ENCODE peak calls at places on chromosomes 13 and 19, in eight cellular contexts. Q, S, N, F, M, W, I and T are unnamed samples.

GRCh38 chr13:98026457-98026857 is 73.0 kb downstream of the IPO5 start:
- DNase-seq in W (no peak), F (no peak), S (no peak), Q (peak; percentile 96), N (no peak), I (no peak), M (no peak), T (peak; percentile 91)

GRCh38 chr19:53506728-53507127 is 31.2 kb upstream of the ZNF331 start:
- DNase-seq in M (no peak), I (no peak), Q (no peak), S (no peak), W (no peak), F (no peak), N (no peak), T (no peak)

GRCh38 chr13:77338329-77338728 is 11.4 kb upstream of the MYCBP2 start:
- DNase-seq in S (no peak), F (no peak), M (no peak), N (no peak), Q (no peak), I (no peak), W (no peak), T (no peak)

GRCh38 chr13:52359534-52359933 is 46.4 kb downstream of the THSD1 start:
- DNase-seq in Q (no peak), M (no peak), S (no peak), I (no peak), N (no peak), F (no peak), W (peak; percentile 37), T (no peak)

GRCh38 chr19:14786421-14786851 is 8.1 kb upstream of the ADGRE2 start:
- DNase-seq in W (peak; percentile 65), N (no peak), M (peak; percentile 68), Q (no peak), I (no peak), F (no peak), S (no peak), T (peak; percentile 83)

GRCh38 chr19:17073869-17074627 is 1.2 kb downstream of the HAUS8 start:
- DNase-seq in F (no peak), N (peak; percentile 42), I (no peak), Q (no peak), W (no peak), M (peak; percentile 66), S (no peak), T (no peak)

GRCh38 chr13:110168999-110169933 is 137.7 kb downstream of the COL4A1 start:
- DNase-seq in F (no peak), S (no peak), Q (no peak), N (no peak), W (no peak), I (no peak), M (no peak), T (no peak)

GRCh38 chr13:84645196-84646071 is 763.2 kb upstream of the SLITRK1 start:
- DNase-seq in M (no peak), S (no peak), I (no peak), F (no peak), W (no peak), N (no peak), Q (no peak), T (no peak)

GRCh38 chr13:94389544-94390351 is 89.7 kb downstream of the DCT start:
- DNase-seq in W (no peak), S (no peak), N (no peak), I (no peak), F (no peak), M (no peak), Q (no peak), T (no peak)

GRCh38 chr19:9818734-9819589 is at the start of gene FBXL12:
- DNase-seq in Q (peak; percentile 97), N (peak; percentile 100), I (peak; percentile 100), F (peak; percentile 100), M (peak; percentile 96), W (peak; percentile 95), S (peak; percentile 100), T (peak; percentile 100)

GRCh38 chr13:93476175-93476574 is 249.6 kb downstream of the GPC6 start:
- DNase-seq in W (no peak), N (no peak), Q (peak; percentile 11), S (no peak), I (no peak), F (no peak), M (no peak), T (no peak)

GRCh38 chr19:44072543-44073401 is 813 bp downstream of the ZNF284 start:
- DNase-seq in S (no peak), Q (no peak), M (no peak), I (no peak), N (no peak), W (peak; percentile 49), F (no peak), T (no peak)

GRCh38 chr19:20162821-20163220 is 4.2 kb upstream of the ZNF486 start:
- DNase-seq in M (no peak), Q (no peak), N (no peak), W (no peak), F (no peak), I (no peak), S (no peak), T (no peak)

GRCh38 chr19:47469719-47470118 is 2.0 kb downstream of the SLC8A2 start:
- DNase-seq in I (no peak), S (no peak), Q (no peak), W (no peak), N (no peak), M (no peak), F (no peak), T (no peak)

GRCh38 chr13:85969331-85969730 is 170.1 kb upstream of the SLITRK6 start:
- DNase-seq in N (no peak), I (no peak), Q (no peak), W (no peak), S (no peak), M (no peak), F (no peak), T (no peak)

GRCh38 chr19:42255766-42256750 is 1.1 kb upstream of the ERF start:
- DNase-seq in S (peak; percentile 84), N (no peak), W (peak; percentile 77), M (no peak), I (no peak), Q (no peak), F (no peak), T (no peak)

GRCh38 chr19:35299523-35300339 is 7.8 kb downstream of the MAG start:
- DNase-seq in S (no peak), W (peak; percentile 83), N (no peak), F (no peak), M (peak; percentile 99), I (no peak), Q (no peak), T (no peak)

GRCh38 chr13:33445476-33445875 is 159.9 kb upstream of the STARD13 start:
- DNase-seq in Q (no peak), I (no peak), W (no peak), N (no peak), M (no peak), S (no peak), F (no peak), T (no peak)

GRCh38 chr19:2231621-2232221 is 4.4 kb downstream of the PLEKHJ1 start:
- DNase-seq in F (no peak), I (no peak), S (no peak), M (no peak), Q (no peak), N (no peak), W (peak; percentile 75), T (no peak)

GRCh38 chr13:19172647-19173030 is 9.0 kb downstream of the TUBA3C start:
- DNase-seq in F (no peak), M (no peak), Q (no peak), I (no peak), N (no peak), W (no peak), S (peak; percentile 34), T (no peak)

GRCh38 chr19:53311044-53311443 is 22.5 kb upstream of the ZNF845 start:
- DNase-seq in W (no peak), S (no peak), N (no peak), F (no peak), M (no peak), I (no peak), Q (no peak), T (no peak)

GRCh38 chr19:823565-824121 is 1.9 kb upstream of the PLPPR3 start:
- DNase-seq in I (no peak), M (peak; percentile 70), Q (no peak), W (no peak), S (no peak), F (no peak), N (peak; percentile 40), T (no peak)

GRCh38 chr19:825897-826640 is 1.6 kb upstream of the AZU1 start:
- DNase-seq in S (no peak), M (no peak), N (no peak), W (no peak), I (no peak), Q (no peak), F (no peak), T (no peak)

GRCh38 chr19:827314-827709 is 325 bp upstream of the AZU1 start:
- DNase-seq in M (no peak), W (no peak), S (no peak), I (no peak), F (no peak), N (no peak), Q (no peak), T (no peak)

GRCh38 chr19:821976-822773 is 420 bp upstream of the PLPPR3 start:
- DNase-seq in W (peak; percentile 83), I (no peak), N (no peak), S (no peak), M (peak; percentile 56), F (no peak), Q (no peak), T (no peak)

DNA sequence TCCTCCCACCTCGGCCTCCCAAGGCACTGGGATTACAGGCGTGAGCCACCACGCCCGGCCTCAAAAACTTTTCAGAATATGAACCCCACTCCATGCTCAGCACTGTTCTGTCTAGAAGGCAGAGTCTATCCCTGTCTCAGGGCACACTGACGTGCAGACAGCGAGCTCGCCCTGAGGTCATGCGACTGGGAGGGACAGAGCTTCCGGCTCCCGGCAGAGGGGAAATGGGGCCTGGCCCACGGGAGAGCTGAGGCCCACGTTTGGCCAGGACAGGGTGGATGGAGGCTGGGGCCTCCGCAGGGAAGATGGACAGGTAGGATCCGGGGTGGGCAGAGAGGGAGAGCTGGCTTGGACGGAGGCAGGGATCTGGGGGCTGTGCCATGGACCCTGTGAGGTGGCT is 2.8 kb upstream of the AZU1 start:
- DNase-seq in W (no peak), M (no peak), N (no peak), I (no peak), Q (no peak), S (no peak), F (no peak), T (no peak)
- TF ChIP-seq POLR2AphosphoS5 in W (no peak), M (no peak), N (no peak), I (no peak), Q (no peak), S (no peak), F (no peak), T (no peak)

GRCh38 chr19:309206-309565 is 18.0 kb upstream of the PLPP2 start:
- DNase-seq in W (peak; percentile 32), S (no peak), I (peak; percentile 24), F (no peak), Q (no peak), N (no peak), M (no peak), T (no peak)
- H3K4me3 ChIP-seq in W (no peak overlapping the region), S (peak overlapping the region; percentile 16), I (peak overlapping the region; percentile 19), F (no peak overlapping the region), Q (no peak overlapping the region), N (no peak overlapping the region), M (no peak overlapping the region), T (peak overlapping the region; percentile 54)

GRCh38 chr19:39506944-39507714 is 7.8 kb upstream of the SELENOV start:
- DNase-seq in Q (peak; percentile 60), S (no peak), F (peak; percentile 47), M (peak; percentile 90), N (no peak), W (peak; percentile 96), I (no peak), T (no peak)
- TF ChIP-seq EP300 in Q (no peak), S (no peak), F (no peak), M (no peak), N (no peak), W (no peak), I (no peak), T (no peak)

GRCh38 chr13:29905845-29906244 is 55.4 kb upstream of the UBL3 start:
- DNase-seq in M (no peak), N (peak; percentile 79), S (no peak), I (peak; percentile 71), W (no peak), Q (peak; percentile 24), F (no peak), T (no peak)
- TF ChIP-seq POLR2AphosphoS5 in M (no peak), N (peak; percentile 26), S (no peak), I (peak; percentile 33), W (no peak), Q (no peak), F (no peak), T (peak; percentile 57)